ENCODE peak calls at places on chromosome 10, in five cellular contexts. One of them, this sample, is unnamed.

GRCh38 chr10:31030216-31030615 is 1.4 kb downstream of the ZNF438 start:
- DNase-seq in NCI-H1105: no peak
- DNase-seq in left colon: no peak
- DNase-seq in COR-L47: no peak
- DNase-seq in AG08395: no peak
- DNase-seq in this sample: no peak

GRCh38 chr10:3678629-3679227 is 106.3 kb downstream of the KLF6 start:
- DNase-seq in NCI-H1105: no peak
- DNase-seq in left colon: no peak
- DNase-seq in COR-L47: no peak
- DNase-seq in AG08395: no peak
- DNase-seq in this sample: no peak

GRCh38 chr10:71075066-71075758 is 137.2 kb upstream of the UNC5B start:
- DNase-seq in NCI-H1105: peak
- DNase-seq in left colon: no peak
- DNase-seq in COR-L47: peak
- DNase-seq in AG08395: no peak
- DNase-seq in this sample: no peak

GRCh38 chr10:131531265-131532190 is 220.0 kb upstream of the TCERG1L start:
- DNase-seq in NCI-H1105: no peak
- DNase-seq in left colon: no peak
- DNase-seq in COR-L47: no peak
- DNase-seq in AG08395: no peak
- DNase-seq in this sample: no peak

GRCh38 chr10:125164421-125164820 is 4.1 kb upstream of the CTBP2 start:
- DNase-seq in NCI-H1105: no peak
- DNase-seq in left colon: no peak
- DNase-seq in COR-L47: no peak
- DNase-seq in AG08395: no peak
- DNase-seq in this sample: no peak

GRCh38 chr10:79445217-79445707 is at the start of gene ZCCHC24:
- DNase-seq in NCI-H1105: no peak
- DNase-seq in left colon: peak
- DNase-seq in COR-L47: no peak
- DNase-seq in AG08395: no peak
- DNase-seq in this sample: peak

GRCh38 chr10:67784584-67784983 is 53.4 kb downstream of the DNAJC12 start:
- DNase-seq in NCI-H1105: no peak
- DNase-seq in left colon: no peak
- DNase-seq in COR-L47: no peak
- DNase-seq in AG08395: no peak
- DNase-seq in this sample: peak

GRCh38 chr10:15455456-15455855 is 84.4 kb upstream of the FAM171A1 start:
- DNase-seq in NCI-H1105: no peak
- DNase-seq in left colon: no peak
- DNase-seq in COR-L47: no peak
- DNase-seq in AG08395: no peak
- DNase-seq in this sample: no peak

GRCh38 chr10:44647877-44648542 is 263.1 kb upstream of the CXCL12 start:
- DNase-seq in NCI-H1105: no peak
- DNase-seq in left colon: peak
- DNase-seq in COR-L47: no peak
- DNase-seq in AG08395: peak
- DNase-seq in this sample: no peak

GRCh38 chr10:9786576-9786975 is 1231.1 kb upstream of the CELF2 start:
- DNase-seq in NCI-H1105: no peak
- DNase-seq in left colon: no peak
- DNase-seq in COR-L47: no peak
- DNase-seq in AG08395: peak
- DNase-seq in this sample: peak

GRCh38 chr10:106795619-106796018 is 368.9 kb downstream of the SORCS1 start:
- DNase-seq in NCI-H1105: no peak
- DNase-seq in left colon: peak
- DNase-seq in COR-L47: no peak
- DNase-seq in AG08395: no peak
- DNase-seq in this sample: peak

GRCh38 chr10:91347529-91347928 is 62.6 kb upstream of the HECTD2 start:
- DNase-seq in NCI-H1105: no peak
- DNase-seq in left colon: no peak
- DNase-seq in COR-L47: no peak
- DNase-seq in AG08395: no peak
- DNase-seq in this sample: peak